ENCODE peak calls at places on chromosomes 7 and 10, in five cellular contexts. I is adrenal gland; U is uterus; P is CD8-positive, alpha-beta T cell; Y is psoas muscle. Q is an unnamed sample. For H3K4me1 and H3K27me3, the result is how much of the 10 kb centered on the place peaks cover.

GRCh38 chr10:65571011-65571570 is 1354.7 kb upstream of the LRRTM3 start:
- DNase-seq in P (no peak), Y (no peak), U (no peak), I (no peak), Q (no peak)

GRCh38 chr7:148927141-148927540 is 43.0 kb upstream of the EZH2 start:
- DNase-seq in Y (no peak), I (no peak), P (no peak), U (no peak), Q (no peak)

GRCh38 chr7:131090866-131091692 is 236.6 kb upstream of the MKLN1 start:
- DNase-seq in U (no peak), P (no peak), I (no peak), Y (no peak), Q (no peak)

GRCh38 chr7:150974468-150975391 is 3.4 kb downstream of the KCNH2 start:
- DNase-seq in U (peak), P (peak), I (peak), Y (no peak), Q (peak)

GRCh38 chr10:75736889-75737610 is 305.6 kb downstream of the LRMDA start:
- DNase-seq in P (no peak), U (no peak), I (no peak), Y (no peak), Q (no peak)

GRCh38 chr7:112735261-112735660 is 54.9 kb downstream of the TMEM168 start:
- DNase-seq in P (no peak), U (no peak), Y (no peak), I (no peak), Q (no peak)

GRCh38 chr7:40474790-40475680 is 340.2 kb downstream of the SUGCT start:
- DNase-seq in I (no peak), Y (no peak), P (no peak), U (no peak), Q (no peak)

GRCh38 chr7:132095-132482 is 60.3 kb upstream of the FAM20C start:
- DNase-seq in U (no peak), I (no peak), P (no peak), Y (no peak), Q (no peak)

GRCh38 chr7:17130281-17131059 is 168.0 kb upstream of the AHR start:
- DNase-seq in P (no peak), U (no peak), Y (no peak), I (no peak), Q (no peak)

GRCh38 chr7:102106625-102107024 is 180.0 kb upstream of the SH2B2 start:
- DNase-seq in P (no peak), Y (no peak), U (peak), I (no peak), Q (no peak)

GRCh38 chr10:18501198-18501597 is 150.2 kb downstream of the NSUN6 start:
- DNase-seq in P (no peak), I (no peak), Y (no peak), U (no peak), Q (no peak)

GRCh38 chr7:151631149-151631967 is 111.7 kb upstream of the RHEB start:
- DNase-seq in P (no peak), Y (no peak), I (peak), U (no peak), Q (no peak)

GRCh38 chr7:152894295-152895170 is 135.0 kb downstream of the ACTR3B start:
- DNase-seq in P (no peak), U (no peak), I (no peak), Y (no peak), Q (no peak)

GRCh38 chr10:21171936-21172773 is 275.0 kb upstream of the NEBL start:
- DNase-seq in I (no peak), P (no peak), Y (no peak), U (no peak), Q (no peak)

GRCh38 chr10:119412244-119412750 is 130.2 kb downstream of the RGS10 start:
- DNase-seq in P (no peak), U (peak), Y (peak), I (peak), Q (peak)

GRCh38 chr7:20785211-20786048 is 1.3 kb downstream of the SP8 start:
- DNase-seq in Y (no peak), U (no peak), I (no peak), P (no peak), Q (no peak)

GRCh38 chr10:1195828-1196227 is 139.6 kb downstream of the WDR37 start:
- DNase-seq in U (no peak), P (no peak), I (no peak), Y (no peak), Q (no peak)

GRCh38 chr10:1293636-1294440 is 237.7 kb downstream of the WDR37 start:
- DNase-seq in U (no peak), I (no peak), P (no peak), Y (no peak), Q (no peak)

GRCh38 chr10:123967626-123968243 is 76.1 kb upstream of the CPXM2 start:
- DNase-seq in I (peak), U (peak), Y (peak), P (no peak), Q (peak)

GRCh38 chr10:74051729-74052342 is 53.9 kb downstream of the VCL start:
- DNase-seq in I (no peak), U (no peak), P (no peak), Y (no peak), Q (no peak)

GRCh38 chr7:140304071-140304799 is 94.1 kb downstream of the SLC37A3 start:
- DNase-seq in U (no peak), I (no peak), Y (no peak), P (peak), Q (no peak)

GRCh38 chr10:6737758-6738463 is 157.8 kb upstream of the PRKCQ start:
- DNase-seq in I (no peak), P (no peak), Y (no peak), U (no peak), Q (no peak)

GRCh38 chr7:91033574-91033973 is 230.7 kb upstream of the FZD1 start:
- DNase-seq in P (no peak), I (no peak), Y (no peak), U (no peak), Q (no peak)

GRCh38 chr10:3115685-3116084 is 48.3 kb downstream of the PFKP start:
- DNase-seq in U (no peak), P (no peak), Y (no peak), I (no peak), Q (no peak)

GRCh38 chr10:79189853-79190435 is 121.2 kb downstream of the ZMIZ1 start:
- DNase-seq in I (peak), Y (no peak), U (no peak), P (no peak), Q (no peak)
- H3K4me1 ChIP-seq in I (half or more), Y (under half), U (under half), P (under half), Q (half or more)

DNA sequence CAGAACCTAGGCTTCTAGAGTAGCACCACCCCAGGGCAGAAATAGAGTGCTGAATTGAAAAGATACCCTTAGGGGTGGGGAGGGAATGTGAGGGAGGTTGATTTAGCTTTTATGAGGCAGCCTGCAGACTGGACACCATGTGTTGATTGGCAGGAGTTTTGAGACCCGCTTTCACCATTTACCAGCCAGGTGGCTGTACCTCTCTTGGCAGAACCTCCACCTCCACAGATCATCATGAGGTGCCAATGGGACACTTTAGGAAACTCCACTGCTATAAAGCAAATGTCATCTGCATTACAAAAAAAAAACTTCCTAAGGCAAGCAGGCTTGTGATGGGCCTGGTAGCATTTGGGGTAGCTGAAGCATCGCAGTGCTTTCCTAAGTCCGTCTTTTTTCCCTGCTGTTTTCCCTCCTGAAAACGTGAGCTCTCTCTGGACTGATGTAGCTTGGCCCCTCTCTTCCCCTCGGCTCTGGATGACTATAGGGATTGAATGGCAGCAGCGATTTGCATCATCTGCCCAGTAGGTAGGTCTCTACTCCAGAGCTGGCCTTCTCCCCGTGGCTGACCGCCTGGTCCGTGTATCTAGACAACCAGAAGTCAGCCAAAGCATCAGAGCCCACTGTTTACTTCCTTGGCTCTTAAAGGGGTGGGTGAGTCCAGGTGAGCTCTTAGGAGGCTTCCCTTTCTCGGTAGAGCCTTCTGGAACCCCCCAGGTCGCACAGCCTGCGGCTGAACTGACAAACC is 1.3 kb downstream of the PCBD1 start:
- DNase-seq in Y (no peak), I (no peak), U (no peak), P (no peak), Q (no peak)
- H3K4me3 ChIP-seq in Y (peak), I (no peak), U (peak), P (peak), Q (peak)

DNA sequence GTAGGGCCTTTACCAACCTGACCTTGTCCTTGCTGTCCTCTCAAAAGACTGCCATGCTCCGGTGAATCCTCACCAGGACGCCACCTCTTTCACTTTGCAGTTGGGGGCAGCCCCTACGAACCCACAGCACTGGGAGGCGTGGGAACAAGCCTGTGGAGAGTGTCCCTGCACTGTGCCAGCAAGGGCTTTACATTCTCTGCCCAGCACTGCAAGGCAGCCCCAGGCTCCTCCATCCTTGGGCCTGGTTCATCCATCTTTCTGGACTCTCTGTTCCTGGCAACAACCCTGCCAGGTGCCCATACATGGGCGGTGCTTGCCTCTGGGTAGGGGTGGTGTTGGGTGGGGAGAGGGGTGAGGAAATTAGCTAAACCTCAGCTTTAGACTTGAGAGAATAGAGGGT is 1.4 kb downstream of the CHAT start:
- DNase-seq in Y (no peak), U (no peak), I (no peak), P (no peak), Q (no peak)
- H3K27me3 ChIP-seq in Y (half or more), U (under half), I (half or more), P (under half), Q (half or more)

GRCh38 chr7:105060923-105061322 is 46.9 kb downstream of the KMT2E start:
- DNase-seq in Y (no peak), I (no peak), P (no peak), U (no peak), Q (no peak)
- H3K4me1 ChIP-seq in Y (under half), I (half or more), P (under half), U (under half), Q (half or more)

GRCh38 chr10:110493832-110494426 is 3.8 kb upstream of the DUSP5 start:
- DNase-seq in U (no peak), P (no peak), I (no peak), Y (no peak), Q (no peak)

GRCh38 chr10:110494532-110494931 is 3.2 kb upstream of the DUSP5 start:
- DNase-seq in I (no peak), P (no peak), U (no peak), Y (no peak), Q (no peak)

GRCh38 chr10:110496553-110497437 is 912 bp upstream of the DUSP5 start:
- DNase-seq in I (no peak), Y (no peak), P (no peak), U (no peak), Q (no peak)

GRCh38 chr10:110497438-110498086 is at the start of gene DUSP5:
- DNase-seq in P (peak), Y (peak), U (peak), I (peak), Q (peak)

DNA sequence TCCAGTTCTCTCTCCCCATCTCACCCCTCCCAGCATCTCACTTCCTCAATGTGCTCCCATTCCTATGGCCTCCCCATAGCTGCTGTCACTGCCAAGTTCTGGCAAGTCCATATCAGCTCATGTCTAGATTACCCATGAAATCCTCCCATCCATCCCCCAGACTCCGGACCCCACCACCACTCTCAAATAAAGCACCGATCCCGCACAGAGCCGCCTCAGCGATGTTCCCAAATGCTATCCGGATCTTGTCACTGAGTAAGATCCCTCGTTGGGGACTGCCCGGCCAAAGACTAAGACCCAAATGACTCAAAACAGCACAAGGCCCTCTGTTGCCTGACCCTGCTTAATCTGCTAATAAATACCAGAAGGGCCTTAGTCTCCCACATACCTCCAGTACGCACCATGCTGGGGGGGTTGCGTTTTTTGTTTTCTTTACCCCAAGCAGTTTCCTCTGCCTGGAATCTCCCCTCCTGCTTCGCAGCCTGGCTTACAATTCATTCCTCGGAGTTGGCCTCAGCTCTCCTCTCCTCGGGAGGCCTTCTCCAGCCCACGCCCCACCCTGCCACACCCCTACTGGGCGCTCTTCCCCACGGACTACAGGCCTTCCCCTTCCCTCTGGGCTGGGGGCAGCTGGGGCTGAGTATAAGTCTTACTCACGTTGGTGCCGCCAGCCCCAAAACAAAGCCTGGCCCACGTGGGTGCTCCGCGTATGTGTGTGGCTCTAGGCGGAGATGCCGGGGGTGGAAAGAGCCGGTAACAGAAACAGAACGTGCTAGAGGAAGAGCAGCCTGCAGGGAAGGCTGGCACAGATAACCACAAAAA is 1.8 kb upstream of the DUSP5 start:
- DNase-seq in P (peak), U (peak), Y (peak), I (peak), Q (peak)
- H3K4me3 ChIP-seq in P (no peak), U (peak), Y (peak), I (no peak), Q (peak)

GRCh38 chr10:14302035-14302434 is 28.7 kb downstream of the FRMD4A start:
- DNase-seq in P (no peak), I (no peak), U (no peak), Y (no peak), Q (no peak)

GRCh38 chr10:14306201-14306600 is 24.5 kb downstream of the FRMD4A start:
- DNase-seq in Y (no peak), U (no peak), P (no peak), I (no peak), Q (no peak)

GRCh38 chr10:14299516-14299915 is 31.2 kb downstream of the FRMD4A start:
- DNase-seq in Y (no peak), U (no peak), I (no peak), P (no peak), Q (no peak)

GRCh38 chr10:14304029-14304428 is 26.7 kb downstream of the FRMD4A start:
- DNase-seq in U (no peak), Y (no peak), P (no peak), I (no peak), Q (no peak)
- H3K27me3 ChIP-seq in U (under half), Y (under half), P (under half), I (under half), Q (half or more)

GRCh38 chr10:95214793-95215192 is 20.8 kb downstream of the ACSM6 start:
- DNase-seq in U (no peak), Y (no peak), P (no peak), I (no peak), Q (no peak)
- H3K4me1 ChIP-seq in U (under half), Y (under half), P (under half), I (under half), Q (under half)

GRCh38 chr10:49243139-49243538 is 54.9 kb upstream of the TMEM273 start:
- DNase-seq in P (no peak), I (no peak), Y (no peak), U (no peak), Q (no peak)

GRCh38 chr10:49240946-49241345 is 52.8 kb upstream of the TMEM273 start:
- DNase-seq in Y (no peak), U (no peak), P (no peak), I (no peak), Q (no peak)

GRCh38 chr10:49243610-49244283 is 55.2 kb upstream of the C10orf71 start:
- DNase-seq in U (no peak), I (no peak), Y (no peak), P (no peak), Q (no peak)

GRCh38 chr10:49241365-49241764 is 53.2 kb upstream of the TMEM273 start:
- DNase-seq in U (no peak), I (no peak), P (no peak), Y (no peak), Q (peak)

GRCh38 chr10:49242604-49243003 is 54.4 kb upstream of the TMEM273 start:
- DNase-seq in Y (no peak), U (no peak), I (peak), P (no peak), Q (peak)
- H3K4me3 ChIP-seq in Y (no peak), U (no peak), I (no peak), P (no peak), Q (no peak)

GRCh38 chr10:98030093-98030821 is at the start of gene CRTAC1:
- DNase-seq in I (peak), U (peak), Y (peak), P (no peak), Q (peak)
- H3K27me3 ChIP-seq in I (under half), U (under half), Y (half or more), P (under half), Q (half or more)

Q was measured in left ventricle myocardium inferior.